ENCODE peak calls at places on chromosomes 2 and 18, in nine cellular contexts. One of them, this sample, is unnamed.

GRCh38 chr2:32732912-32733472 is 105.1 kb downstream of the TTC27 start:
- DNase-seq in tibial artery: no peak
- DNase-seq in substantia nigra: no peak
- DNase-seq in kidney: no peak
- DNase-seq in prostate gland: no peak
- DNase-seq in caudate nucleus: no peak
- DNase-seq in stomach: no peak
- DNase-seq in endodermal cell: no peak
- DNase-seq in endothelial cell of umbilical vein: no peak
- DNase-seq in this sample: no peak

GRCh38 chr18:14941256-14941655 is 193.3 kb downstream of the ANKRD30B start:
- DNase-seq in prostate gland: no peak
- DNase-seq in stomach: no peak
- DNase-seq in tibial artery: no peak
- DNase-seq in endothelial cell of umbilical vein: no peak
- DNase-seq in endodermal cell: no peak
- DNase-seq in caudate nucleus: no peak
- DNase-seq in substantia nigra: no peak
- DNase-seq in kidney: peak
- DNase-seq in this sample: no peak

GRCh38 chr18:36493349-36494281 is 196.1 kb downstream of the FHOD3 start:
- DNase-seq in tibial artery: peak
- DNase-seq in substantia nigra: no peak
- DNase-seq in stomach: no peak
- DNase-seq in endodermal cell: peak
- DNase-seq in kidney: no peak
- DNase-seq in endothelial cell of umbilical vein: no peak
- DNase-seq in prostate gland: no peak
- DNase-seq in caudate nucleus: no peak
- DNase-seq in this sample: no peak

GRCh38 chr2:3317871-3318270 is 59.7 kb downstream of the EIPR1 start:
- DNase-seq in prostate gland: no peak
- DNase-seq in tibial artery: no peak
- DNase-seq in substantia nigra: no peak
- DNase-seq in kidney: peak
- DNase-seq in stomach: no peak
- DNase-seq in caudate nucleus: no peak
- DNase-seq in endothelial cell of umbilical vein: no peak
- DNase-seq in endodermal cell: no peak
- DNase-seq in this sample: no peak

GRCh38 chr2:174972924-174973323 is 32.3 kb downstream of the CHN1 start:
- DNase-seq in substantia nigra: no peak
- DNase-seq in endothelial cell of umbilical vein: peak
- DNase-seq in tibial artery: no peak
- DNase-seq in prostate gland: no peak
- DNase-seq in kidney: no peak
- DNase-seq in stomach: no peak
- DNase-seq in endodermal cell: no peak
- DNase-seq in caudate nucleus: no peak
- DNase-seq in this sample: no peak

GRCh38 chr2:129857200-129857599 is 122.3 kb upstream of the RAB6C start:
- DNase-seq in stomach: no peak
- DNase-seq in substantia nigra: no peak
- DNase-seq in caudate nucleus: no peak
- DNase-seq in kidney: peak
- DNase-seq in endothelial cell of umbilical vein: no peak
- DNase-seq in tibial artery: no peak
- DNase-seq in prostate gland: peak
- DNase-seq in endodermal cell: no peak
- DNase-seq in this sample: peak

GRCh38 chr18:11747731-11748130 is 58.7 kb downstream of the GNAL start:
- DNase-seq in endodermal cell: no peak
- DNase-seq in substantia nigra: no peak
- DNase-seq in prostate gland: no peak
- DNase-seq in stomach: no peak
- DNase-seq in endothelial cell of umbilical vein: no peak
- DNase-seq in caudate nucleus: no peak
- DNase-seq in tibial artery: no peak
- DNase-seq in kidney: no peak
- DNase-seq in this sample: no peak

GRCh38 chr2:219418570-219419189 is 503 bp downstream of the DES start:
- DNase-seq in tibial artery: no peak
- DNase-seq in caudate nucleus: no peak
- DNase-seq in stomach: no peak
- DNase-seq in kidney: no peak
- DNase-seq in endodermal cell: peak
- DNase-seq in endothelial cell of umbilical vein: no peak
- DNase-seq in substantia nigra: no peak
- DNase-seq in prostate gland: no peak
- DNase-seq in this sample: peak

GRCh38 chr2:190947711-190948251 is 66.2 kb downstream of the STAT1 start:
- DNase-seq in caudate nucleus: no peak
- DNase-seq in prostate gland: no peak
- DNase-seq in substantia nigra: no peak
- DNase-seq in kidney: no peak
- DNase-seq in endodermal cell: no peak
- DNase-seq in tibial artery: no peak
- DNase-seq in endothelial cell of umbilical vein: peak
- DNase-seq in stomach: no peak
- DNase-seq in this sample: peak

GRCh38 chr2:190943706-190944105 is 63.1 kb downstream of the GLS start:
- DNase-seq in substantia nigra: no peak
- DNase-seq in kidney: no peak
- DNase-seq in tibial artery: no peak
- DNase-seq in stomach: no peak
- DNase-seq in endothelial cell of umbilical vein: no peak
- DNase-seq in endodermal cell: no peak
- DNase-seq in prostate gland: no peak
- DNase-seq in caudate nucleus: no peak
- DNase-seq in this sample: no peak

GRCh38 chr2:190948671-190949070 is 65.3 kb downstream of the STAT1 start:
- DNase-seq in substantia nigra: no peak
- DNase-seq in endothelial cell of umbilical vein: peak
- DNase-seq in tibial artery: no peak
- DNase-seq in kidney: no peak
- DNase-seq in endodermal cell: no peak
- DNase-seq in caudate nucleus: no peak
- DNase-seq in stomach: no peak
- DNase-seq in prostate gland: no peak
- DNase-seq in this sample: peak

GRCh38 chr2:190950566-190950991 is 63.4 kb downstream of the STAT1 start:
- DNase-seq in prostate gland: no peak
- DNase-seq in tibial artery: no peak
- DNase-seq in endothelial cell of umbilical vein: no peak
- DNase-seq in endodermal cell: no peak
- DNase-seq in substantia nigra: no peak
- DNase-seq in caudate nucleus: no peak
- DNase-seq in kidney: no peak
- DNase-seq in stomach: no peak
- DNase-seq in this sample: no peak

DNA sequence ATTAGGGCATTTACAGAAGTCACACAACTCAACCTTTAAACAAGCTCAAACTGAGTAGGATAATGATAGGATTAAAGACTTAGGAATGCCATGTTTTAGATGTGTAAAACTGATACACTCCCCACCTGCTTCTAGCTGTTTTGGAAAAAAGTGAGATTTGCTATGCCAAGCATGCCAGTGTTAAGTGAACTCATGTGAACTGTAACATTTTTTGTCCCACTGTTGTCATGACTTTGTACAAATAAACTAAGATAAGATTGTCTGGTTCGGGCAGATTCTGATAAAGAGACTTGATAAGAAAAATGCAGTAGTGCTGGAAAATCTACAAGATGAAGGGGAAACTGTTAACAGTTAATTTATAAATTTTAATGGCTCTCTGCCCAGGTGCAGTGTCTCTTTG is 66.5 kb downstream of the GLS start:
- DNase-seq in substantia nigra: no peak
- DNase-seq in caudate nucleus: no peak
- DNase-seq in endothelial cell of umbilical vein: peak
- DNase-seq in tibial artery: no peak
- DNase-seq in prostate gland: no peak
- DNase-seq in kidney: no peak
- DNase-seq in stomach: no peak
- DNase-seq in endodermal cell: no peak
- DNase-seq in this sample: no peak
- H3K27ac ChIP-seq in substantia nigra: no peak
- H3K27ac ChIP-seq in caudate nucleus: no peak
- H3K27ac ChIP-seq in endothelial cell of umbilical vein: peak
- H3K27ac ChIP-seq in tibial artery: peak
- H3K27ac ChIP-seq in prostate gland: no peak
- H3K27ac ChIP-seq in kidney: peak
- H3K27ac ChIP-seq in stomach: peak
- H3K27ac ChIP-seq in endodermal cell: no peak
- H3K27ac ChIP-seq in this sample: peak

GRCh38 chr2:28583899-28584553 is 88.2 kb downstream of the PLB1 start:
- DNase-seq in tibial artery: peak
- DNase-seq in stomach: peak
- DNase-seq in endodermal cell: peak
- DNase-seq in prostate gland: no peak
- DNase-seq in substantia nigra: peak
- DNase-seq in kidney: peak
- DNase-seq in endothelial cell of umbilical vein: peak
- DNase-seq in caudate nucleus: peak
- DNase-seq in this sample: peak
- H3K27ac ChIP-seq in tibial artery: peak
- H3K27ac ChIP-seq in stomach: peak
- H3K27ac ChIP-seq in endodermal cell: no peak
- H3K27ac ChIP-seq in prostate gland: peak
- H3K27ac ChIP-seq in substantia nigra: peak
- H3K27ac ChIP-seq in kidney: peak
- H3K27ac ChIP-seq in endothelial cell of umbilical vein: peak
- H3K27ac ChIP-seq in caudate nucleus: peak
- H3K27ac ChIP-seq in this sample: no peak

GRCh38 chr2:85309699-85310321 is 18.0 kb downstream of the TGOLN2 start:
- DNase-seq in prostate gland: no peak
- DNase-seq in endodermal cell: no peak
- DNase-seq in tibial artery: no peak
- DNase-seq in substantia nigra: peak
- DNase-seq in stomach: no peak
- DNase-seq in kidney: no peak
- DNase-seq in caudate nucleus: no peak
- DNase-seq in endothelial cell of umbilical vein: no peak
- DNase-seq in this sample: no peak
- H3K27ac ChIP-seq in prostate gland: no peak
- H3K27ac ChIP-seq in endodermal cell: no peak
- H3K27ac ChIP-seq in tibial artery: peak
- H3K27ac ChIP-seq in substantia nigra: peak
- H3K27ac ChIP-seq in stomach: peak
- H3K27ac ChIP-seq in kidney: peak
- H3K27ac ChIP-seq in caudate nucleus: no peak
- H3K27ac ChIP-seq in endothelial cell of umbilical vein: no peak
- H3K27ac ChIP-seq in this sample: peak

GRCh38 chr2:69387770-69388481 is 899 bp upstream of the GFPT1 start:
- DNase-seq in endothelial cell of umbilical vein: peak
- DNase-seq in prostate gland: no peak
- DNase-seq in tibial artery: no peak
- DNase-seq in substantia nigra: no peak
- DNase-seq in endodermal cell: no peak
- DNase-seq in kidney: no peak
- DNase-seq in caudate nucleus: no peak
- DNase-seq in stomach: no peak
- DNase-seq in this sample: no peak
- H3K27ac ChIP-seq in endothelial cell of umbilical vein: peak
- H3K27ac ChIP-seq in prostate gland: peak
- H3K27ac ChIP-seq in tibial artery: peak
- H3K27ac ChIP-seq in substantia nigra: peak
- H3K27ac ChIP-seq in endodermal cell: peak
- H3K27ac ChIP-seq in kidney: peak
- H3K27ac ChIP-seq in caudate nucleus: no peak
- H3K27ac ChIP-seq in stomach: peak
- H3K27ac ChIP-seq in this sample: peak

GRCh38 chr18:31675404-31675803 is 9.0 kb downstream of the B4GALT6 start:
- DNase-seq in caudate nucleus: no peak
- DNase-seq in prostate gland: no peak
- DNase-seq in substantia nigra: no peak
- DNase-seq in kidney: no peak
- DNase-seq in stomach: no peak
- DNase-seq in endodermal cell: no peak
- DNase-seq in endothelial cell of umbilical vein: no peak
- DNase-seq in tibial artery: no peak
- DNase-seq in this sample: no peak

GRCh38 chr18:31679806-31680793 is 4.3 kb downstream of the B4GALT6 start:
- DNase-seq in caudate nucleus: no peak
- DNase-seq in stomach: no peak
- DNase-seq in kidney: no peak
- DNase-seq in endothelial cell of umbilical vein: peak
- DNase-seq in tibial artery: no peak
- DNase-seq in prostate gland: no peak
- DNase-seq in substantia nigra: no peak
- DNase-seq in endodermal cell: peak
- DNase-seq in this sample: no peak

GRCh38 chr18:31678425-31678824 is 6.0 kb downstream of the B4GALT6 start:
- DNase-seq in kidney: no peak
- DNase-seq in endodermal cell: no peak
- DNase-seq in tibial artery: no peak
- DNase-seq in prostate gland: no peak
- DNase-seq in endothelial cell of umbilical vein: no peak
- DNase-seq in substantia nigra: no peak
- DNase-seq in stomach: no peak
- DNase-seq in caudate nucleus: no peak
- DNase-seq in this sample: no peak

GRCh38 chr18:31679133-31679731 is 5.1 kb downstream of the B4GALT6 start:
- DNase-seq in stomach: no peak
- DNase-seq in endodermal cell: no peak
- DNase-seq in substantia nigra: no peak
- DNase-seq in kidney: no peak
- DNase-seq in tibial artery: no peak
- DNase-seq in endothelial cell of umbilical vein: peak
- DNase-seq in prostate gland: no peak
- DNase-seq in caudate nucleus: no peak
- DNase-seq in this sample: no peak

GRCh38 chr18:31677592-31677991 is 6.8 kb downstream of the B4GALT6 start:
- DNase-seq in caudate nucleus: no peak
- DNase-seq in endodermal cell: no peak
- DNase-seq in endothelial cell of umbilical vein: no peak
- DNase-seq in kidney: no peak
- DNase-seq in stomach: no peak
- DNase-seq in tibial artery: no peak
- DNase-seq in substantia nigra: no peak
- DNase-seq in prostate gland: no peak
- DNase-seq in this sample: no peak
- H3K27ac ChIP-seq in caudate nucleus: no peak
- H3K27ac ChIP-seq in endodermal cell: no peak
- H3K27ac ChIP-seq in endothelial cell of umbilical vein: peak
- H3K27ac ChIP-seq in kidney: no peak
- H3K27ac ChIP-seq in stomach: no peak
- H3K27ac ChIP-seq in tibial artery: no peak
- H3K27ac ChIP-seq in substantia nigra: no peak
- H3K27ac ChIP-seq in prostate gland: no peak
- H3K27ac ChIP-seq in this sample: no peak

GRCh38 chr2:227180286-227180685 is 15.9 kb downstream of the COL4A3 start:
- DNase-seq in endothelial cell of umbilical vein: no peak
- DNase-seq in endodermal cell: no peak
- DNase-seq in substantia nigra: peak
- DNase-seq in prostate gland: peak
- DNase-seq in tibial artery: no peak
- DNase-seq in caudate nucleus: no peak
- DNase-seq in stomach: no peak
- DNase-seq in kidney: peak
- DNase-seq in this sample: peak
- H3K27ac ChIP-seq in endothelial cell of umbilical vein: no peak
- H3K27ac ChIP-seq in endodermal cell: no peak
- H3K27ac ChIP-seq in substantia nigra: no peak
- H3K27ac ChIP-seq in prostate gland: peak
- H3K27ac ChIP-seq in tibial artery: no peak
- H3K27ac ChIP-seq in caudate nucleus: no peak
- H3K27ac ChIP-seq in stomach: no peak
- H3K27ac ChIP-seq in kidney: peak
- H3K27ac ChIP-seq in this sample: peak

GRCh38 chr2:168796090-168796577 is 6.3 kb upstream of the NOSTRIN start:
- DNase-seq in endothelial cell of umbilical vein: no peak
- DNase-seq in tibial artery: no peak
- DNase-seq in substantia nigra: no peak
- DNase-seq in endodermal cell: no peak
- DNase-seq in caudate nucleus: no peak
- DNase-seq in stomach: no peak
- DNase-seq in prostate gland: no peak
- DNase-seq in kidney: no peak
- DNase-seq in this sample: no peak
- H3K27ac ChIP-seq in endothelial cell of umbilical vein: no peak
- H3K27ac ChIP-seq in tibial artery: no peak
- H3K27ac ChIP-seq in substantia nigra: no peak
- H3K27ac ChIP-seq in endodermal cell: no peak
- H3K27ac ChIP-seq in caudate nucleus: no peak
- H3K27ac ChIP-seq in stomach: peak
- H3K27ac ChIP-seq in prostate gland: no peak
- H3K27ac ChIP-seq in kidney: peak
- H3K27ac ChIP-seq in this sample: no peak

This sample was measured in thyroid gland.